ENCODE peak calls at places on chromosome 7, in eight cellular contexts. One of them, this sample, is unnamed.

GRCh38 chr7:80711521-80711920 is 73.1 kb downstream of the CD36 start:
- DNase-seq in cardiac fibroblast: peak
- DNase-seq in Daoy: peak
- DNase-seq in NB4: no peak
- DNase-seq in body of pancreas: no peak
- DNase-seq in NAMALWA: no peak
- DNase-seq in NCI-H345: no peak
- DNase-seq in endothelial cell of umbilical vein: no peak
- DNase-seq in this sample: no peak

GRCh38 chr7:69250958-69251357 is 347.3 kb upstream of the AUTS2 start:
- DNase-seq in NAMALWA: no peak
- DNase-seq in NB4: no peak
- DNase-seq in body of pancreas: no peak
- DNase-seq in Daoy: no peak
- DNase-seq in NCI-H345: no peak
- DNase-seq in cardiac fibroblast: no peak
- DNase-seq in endothelial cell of umbilical vein: no peak
- DNase-seq in this sample: no peak

GRCh38 chr7:55194522-55194921 is 170.6 kb upstream of the LANCL2 start:
- DNase-seq in endothelial cell of umbilical vein: peak
- DNase-seq in body of pancreas: no peak
- DNase-seq in NCI-H345: no peak
- DNase-seq in NAMALWA: no peak
- DNase-seq in cardiac fibroblast: no peak
- DNase-seq in Daoy: no peak
- DNase-seq in NB4: no peak
- DNase-seq in this sample: no peak

GRCh38 chr7:40455485-40455884 is 320.7 kb downstream of the SUGCT start:
- DNase-seq in Daoy: no peak
- DNase-seq in body of pancreas: no peak
- DNase-seq in NB4: peak
- DNase-seq in endothelial cell of umbilical vein: no peak
- DNase-seq in NCI-H345: no peak
- DNase-seq in NAMALWA: no peak
- DNase-seq in cardiac fibroblast: peak
- DNase-seq in this sample: no peak

GRCh38 chr7:40611472-40611871 is 476.7 kb downstream of the SUGCT start:
- DNase-seq in NCI-H345: no peak
- DNase-seq in NAMALWA: no peak
- DNase-seq in body of pancreas: no peak
- DNase-seq in cardiac fibroblast: peak
- DNase-seq in NB4: no peak
- DNase-seq in Daoy: no peak
- DNase-seq in endothelial cell of umbilical vein: no peak
- DNase-seq in this sample: no peak

GRCh38 chr7:35749548-35749947 is 51.3 kb upstream of the SEPTIN7 start:
- DNase-seq in NB4: no peak
- DNase-seq in Daoy: no peak
- DNase-seq in NAMALWA: no peak
- DNase-seq in cardiac fibroblast: no peak
- DNase-seq in NCI-H345: no peak
- DNase-seq in body of pancreas: no peak
- DNase-seq in endothelial cell of umbilical vein: no peak
- DNase-seq in this sample: no peak

GRCh38 chr7:88215295-88215694 is 4.5 kb downstream of the SRI start:
- DNase-seq in endothelial cell of umbilical vein: no peak
- DNase-seq in body of pancreas: no peak
- DNase-seq in cardiac fibroblast: no peak
- DNase-seq in NB4: no peak
- DNase-seq in Daoy: no peak
- DNase-seq in NCI-H345: no peak
- DNase-seq in NAMALWA: no peak
- DNase-seq in this sample: no peak

GRCh38 chr7:29844614-29845013 is 38.3 kb downstream of the WIPF3 start:
- DNase-seq in Daoy: no peak
- DNase-seq in body of pancreas: no peak
- DNase-seq in NAMALWA: no peak
- DNase-seq in NCI-H345: no peak
- DNase-seq in cardiac fibroblast: no peak
- DNase-seq in endothelial cell of umbilical vein: no peak
- DNase-seq in NB4: no peak
- DNase-seq in this sample: no peak

GRCh38 chr7:15457959-15458955 is 103.6 kb downstream of the AGMO start:
- DNase-seq in NAMALWA: no peak
- DNase-seq in body of pancreas: no peak
- DNase-seq in Daoy: no peak
- DNase-seq in NB4: no peak
- DNase-seq in cardiac fibroblast: no peak
- DNase-seq in NCI-H345: no peak
- DNase-seq in endothelial cell of umbilical vein: no peak
- DNase-seq in this sample: no peak

GRCh38 chr7:120997902-120998301 is 9.4 kb downstream of the CPED1 start:
- DNase-seq in NB4: peak
- DNase-seq in body of pancreas: no peak
- DNase-seq in cardiac fibroblast: no peak
- DNase-seq in NCI-H345: no peak
- DNase-seq in endothelial cell of umbilical vein: no peak
- DNase-seq in Daoy: no peak
- DNase-seq in NAMALWA: no peak
- DNase-seq in this sample: no peak

GRCh38 chr7:44147026-44147881 is 6.1 kb upstream of the MYL7 start:
- DNase-seq in Daoy: no peak
- DNase-seq in cardiac fibroblast: no peak
- DNase-seq in NCI-H345: no peak
- DNase-seq in body of pancreas: peak
- DNase-seq in NAMALWA: no peak
- DNase-seq in NB4: no peak
- DNase-seq in endothelial cell of umbilical vein: no peak
- DNase-seq in this sample: no peak

GRCh38 chr7:142431491-142431890 is 173.6 kb upstream of the PRSS58 start:
- DNase-seq in NB4: no peak
- DNase-seq in body of pancreas: no peak
- DNase-seq in endothelial cell of umbilical vein: no peak
- DNase-seq in Daoy: no peak
- DNase-seq in NCI-H345: no peak
- DNase-seq in cardiac fibroblast: no peak
- DNase-seq in NAMALWA: no peak
- DNase-seq in this sample: no peak